ENCODE peak calls at places on chromosomes 6 and 20, in five cellular contexts. X is DMS153; V is CD8-positive, alpha-beta memory T cell; K is AG10803; O is GM13977. J is an unnamed sample.

GRCh38 chr6:136429264-136429663 is 121.0 kb downstream of the MAP7 start:
- DNase-seq in O (no peak), K (no peak), V (no peak), X (no peak), J (no peak)

GRCh38 chr6:11168091-11168635 is 56.6 kb upstream of the ERVFRD-1 start:
- DNase-seq in K (peak; percentile 31), X (no peak), O (no peak), V (no peak), J (no peak)

GRCh38 chr6:84618836-84619235 is 145.6 kb downstream of the TBX18 start:
- DNase-seq in X (no peak), V (no peak), K (peak; percentile 35), O (no peak), J (no peak)

GRCh38 chr20:23668477-23668951 is 20.3 kb downstream of the CST4 start:
- DNase-seq in K (peak; percentile 39), V (no peak), O (peak; percentile 66), X (peak; percentile 21), J (no peak)

GRCh38 chr20:36527331-36528125 is 13.8 kb upstream of the MYL9 start:
- DNase-seq in X (no peak), V (no peak), O (no peak), K (no peak), J (no peak)

GRCh38 chr6:3898270-3898994 is 49.3 kb downstream of the FAM50B start:
- DNase-seq in O (no peak), K (peak; percentile 82), X (no peak), V (no peak), J (no peak)

GRCh38 chr6:19864285-19864684 is 27.1 kb downstream of the ID4 start:
- DNase-seq in K (no peak), O (no peak), V (no peak), X (no peak), J (no peak)

GRCh38 chr6:56877922-56878321 is 77.0 kb upstream of the BEND6 start:
- DNase-seq in O (no peak), K (no peak), X (no peak), V (no peak), J (no peak)

GRCh38 chr6:12355354-12355753 is 65.2 kb downstream of the EDN1 start:
- DNase-seq in V (no peak), X (no peak), K (no peak), O (no peak), J (no peak)

GRCh38 chr6:34386316-34387137 is 5.9 kb downstream of the NUDT3 start:
- DNase-seq in X (no peak), K (peak; percentile 94), V (no peak), O (no peak), J (no peak)

GRCh38 chr6:151054304-151054703 is 185.5 kb upstream of the AKAP12 start:
- DNase-seq in X (no peak), K (no peak), V (no peak), O (no peak), J (no peak)

GRCh38 chr6:11625302-11625701 is 87.8 kb downstream of the TMEM170B start:
- DNase-seq in V (no peak), O (no peak), X (no peak), K (peak; percentile 36), J (no peak)

GRCh38 chr20:48025661-48026060 is 240.4 kb upstream of the SULF2 start:
- DNase-seq in K (peak; percentile 72), O (no peak), V (no peak), X (no peak), J (no peak)

GRCh38 chr6:143510991-143511891 is at the start of gene FUCA2:
- DNase-seq in K (peak; percentile 86), O (peak; percentile 64), X (peak; percentile 35), V (peak; percentile 79), J (peak; percentile 47)

GRCh38 chr6:106253731-106254130 is 71.8 kb downstream of the ATG5 start:
- DNase-seq in O (no peak), K (peak; percentile 82), X (no peak), V (no peak), J (no peak)

GRCh38 chr6:149854532-149854931 is 9.6 kb downstream of the LRP11 start:
- DNase-seq in K (peak; percentile 17), O (no peak), X (no peak), V (no peak), J (no peak)

GRCh38 chr6:81843302-81843701 is 90.8 kb upstream of the TENT5A start:
- DNase-seq in V (no peak), X (no peak), K (no peak), O (no peak), J (no peak)

GRCh38 chr20:39144757-39145156 is 182.6 kb downstream of the DHX35 start:
- DNase-seq in X (no peak), K (no peak), O (no peak), V (no peak), J (no peak)

GRCh38 chr20:35283441-35284266 is 918 bp downstream of the EIF6 start:
- DNase-seq in O (no peak), K (no peak), V (no peak), X (no peak), J (no peak)

GRCh38 chr20:31760457-31761240 is 21.6 kb downstream of the TPX2 start:
- DNase-seq in X (no peak), K (peak; percentile 24), O (no peak), V (no peak), J (no peak)